ENCODE peak calls at places on chromosomes 3 and 15, in six cellular contexts. One of them, this sample, is unnamed.

GRCh38 chr3:78974181-78974770 is 793.5 kb downstream of the ROBO1 start:
- DNase-seq in cardiac fibroblast: no peak
- DNase-seq in OCI-LY7: no peak
- DNase-seq in glutamatergic neuron: no peak
- DNase-seq in fibroblast of lung: peak; percentile 79
- DNase-seq in B cell: no peak
- DNase-seq in this sample: no peak

GRCh38 chr3:159892171-159892791 is 96.4 kb upstream of the IL12A start:
- DNase-seq in fibroblast of lung: peak; percentile 52
- DNase-seq in glutamatergic neuron: no peak
- DNase-seq in B cell: no peak
- DNase-seq in OCI-LY7: no peak
- DNase-seq in cardiac fibroblast: no peak
- DNase-seq in this sample: no peak

GRCh38 chr3:177236704-177237103 is 39.4 kb upstream of the TBL1XR1 start:
- DNase-seq in OCI-LY7: no peak
- DNase-seq in fibroblast of lung: peak; percentile 27
- DNase-seq in B cell: no peak
- DNase-seq in cardiac fibroblast: no peak
- DNase-seq in glutamatergic neuron: no peak
- DNase-seq in this sample: no peak

GRCh38 chr15:33612721-33613304 is 302.0 kb downstream of the RYR3 start:
- DNase-seq in OCI-LY7: no peak
- DNase-seq in B cell: no peak
- DNase-seq in fibroblast of lung: peak; percentile 25
- DNase-seq in cardiac fibroblast: no peak
- DNase-seq in glutamatergic neuron: no peak
- DNase-seq in this sample: no peak

GRCh38 chr3:81451611-81452010 is 309.8 kb downstream of the GBE1 start:
- DNase-seq in glutamatergic neuron: no peak
- DNase-seq in cardiac fibroblast: peak; percentile 59
- DNase-seq in fibroblast of lung: peak; percentile 74
- DNase-seq in OCI-LY7: no peak
- DNase-seq in B cell: no peak
- DNase-seq in this sample: no peak

GRCh38 chr3:117512975-117513374 is 803.4 kb downstream of the TUSC7 start:
- DNase-seq in cardiac fibroblast: no peak
- DNase-seq in B cell: no peak
- DNase-seq in glutamatergic neuron: no peak
- DNase-seq in fibroblast of lung: peak; percentile 81
- DNase-seq in OCI-LY7: no peak
- DNase-seq in this sample: no peak

GRCh38 chr15:98155356-98155755 is 194.9 kb downstream of the ARRDC4 start:
- DNase-seq in OCI-LY7: no peak
- DNase-seq in glutamatergic neuron: no peak
- DNase-seq in fibroblast of lung: peak; percentile 52
- DNase-seq in B cell: no peak
- DNase-seq in cardiac fibroblast: no peak
- DNase-seq in this sample: no peak

GRCh38 chr3:9717563-9717962 is 13.9 kb downstream of the CPNE9 start:
- DNase-seq in glutamatergic neuron: no peak
- DNase-seq in fibroblast of lung: no peak
- DNase-seq in OCI-LY7: no peak
- DNase-seq in B cell: no peak
- DNase-seq in cardiac fibroblast: no peak
- DNase-seq in this sample: no peak

GRCh38 chr3:134373278-134373941 is 837 bp downstream of the AMOTL2 start:
- DNase-seq in cardiac fibroblast: peak; percentile 94
- DNase-seq in glutamatergic neuron: peak; percentile 80
- DNase-seq in OCI-LY7: no peak
- DNase-seq in B cell: no peak
- DNase-seq in fibroblast of lung: peak; percentile 94
- DNase-seq in this sample: peak; percentile 74

GRCh38 chr3:140292684-140293083 is 357.7 kb downstream of the CLSTN2 start:
- DNase-seq in OCI-LY7: no peak
- DNase-seq in B cell: no peak
- DNase-seq in glutamatergic neuron: no peak
- DNase-seq in fibroblast of lung: peak; percentile 96
- DNase-seq in cardiac fibroblast: peak; percentile 46
- DNase-seq in this sample: no peak

GRCh38 chr3:21913791-21914190 is 162.8 kb upstream of the ZNF385D start:
- DNase-seq in B cell: no peak
- DNase-seq in fibroblast of lung: peak; percentile 72
- DNase-seq in OCI-LY7: no peak
- DNase-seq in glutamatergic neuron: no peak
- DNase-seq in cardiac fibroblast: peak; percentile 36
- DNase-seq in this sample: no peak

GRCh38 chr15:75921732-75922703 is 18.3 kb downstream of the FBXO22 start:
- DNase-seq in OCI-LY7: peak; percentile 52
- DNase-seq in B cell: no peak
- DNase-seq in glutamatergic neuron: peak; percentile 26
- DNase-seq in fibroblast of lung: peak; percentile 60
- DNase-seq in cardiac fibroblast: peak; percentile 85
- DNase-seq in this sample: peak; percentile 51

GRCh38 chr3:170506556-170506955 is 79.3 kb downstream of the SLC7A14 start:
- DNase-seq in OCI-LY7: no peak
- DNase-seq in glutamatergic neuron: no peak
- DNase-seq in fibroblast of lung: peak; percentile 53
- DNase-seq in B cell: no peak
- DNase-seq in cardiac fibroblast: peak; percentile 65
- DNase-seq in this sample: no peak

GRCh38 chr15:28936081-28936480 is 50.3 kb downstream of the APBA2 start:
- DNase-seq in cardiac fibroblast: no peak
- DNase-seq in B cell: no peak
- DNase-seq in glutamatergic neuron: no peak
- DNase-seq in OCI-LY7: no peak
- DNase-seq in fibroblast of lung: no peak
- DNase-seq in this sample: no peak

GRCh38 chr15:99963096-99963825 is 230.0 kb upstream of the LYSMD4 start:
- DNase-seq in fibroblast of lung: peak; percentile 67
- DNase-seq in OCI-LY7: no peak
- DNase-seq in glutamatergic neuron: no peak
- DNase-seq in cardiac fibroblast: peak; percentile 67
- DNase-seq in B cell: peak; percentile 2
- DNase-seq in this sample: no peak

GRCh38 chr3:123169492-123169929 is 32.2 kb upstream of the SEC22A start:
- DNase-seq in B cell: no peak
- DNase-seq in cardiac fibroblast: no peak
- DNase-seq in OCI-LY7: no peak
- DNase-seq in fibroblast of lung: no peak
- DNase-seq in glutamatergic neuron: no peak
- DNase-seq in this sample: no peak

GRCh38 chr3:158771018-158771350 is 30.9 kb upstream of the MFSD1 start:
- DNase-seq in glutamatergic neuron: no peak
- DNase-seq in OCI-LY7: no peak
- DNase-seq in cardiac fibroblast: no peak
- DNase-seq in B cell: no peak
- DNase-seq in fibroblast of lung: no peak
- DNase-seq in this sample: no peak

GRCh38 chr3:27869152-27869551 is 147.0 kb upstream of the EOMES start:
- DNase-seq in fibroblast of lung: no peak
- DNase-seq in glutamatergic neuron: no peak
- DNase-seq in B cell: no peak
- DNase-seq in cardiac fibroblast: no peak
- DNase-seq in OCI-LY7: no peak
- DNase-seq in this sample: no peak

GRCh38 chr3:37580237-37580636 is 281.4 kb upstream of the CTDSPL start:
- DNase-seq in fibroblast of lung: no peak
- DNase-seq in B cell: no peak
- DNase-seq in glutamatergic neuron: no peak
- DNase-seq in OCI-LY7: no peak
- DNase-seq in cardiac fibroblast: no peak
- DNase-seq in this sample: no peak

GRCh38 chr15:67138946-67139855 is 73.8 kb downstream of the SMAD3 start:
- DNase-seq in cardiac fibroblast: no peak
- DNase-seq in glutamatergic neuron: no peak
- DNase-seq in B cell: no peak
- DNase-seq in OCI-LY7: no peak
- DNase-seq in fibroblast of lung: no peak
- DNase-seq in this sample: no peak

GRCh38 chr15:99052205-99052604 is 44.6 kb upstream of the PGPEP1L start:
- DNase-seq in OCI-LY7: no peak
- DNase-seq in glutamatergic neuron: no peak
- DNase-seq in B cell: no peak
- DNase-seq in cardiac fibroblast: no peak
- DNase-seq in fibroblast of lung: no peak
- DNase-seq in this sample: no peak

GRCh38 chr3:16060945-16061344 is 113.5 kb upstream of the GALNT15 start:
- DNase-seq in glutamatergic neuron: no peak
- DNase-seq in OCI-LY7: no peak
- DNase-seq in fibroblast of lung: peak; percentile 95
- DNase-seq in cardiac fibroblast: peak; percentile 91
- DNase-seq in B cell: no peak
- DNase-seq in this sample: no peak

GRCh38 chr3:101544181-101544850 is 17.4 kb upstream of the TRMT10C start:
- DNase-seq in OCI-LY7: no peak
- DNase-seq in fibroblast of lung: no peak
- DNase-seq in B cell: no peak
- DNase-seq in glutamatergic neuron: no peak
- DNase-seq in cardiac fibroblast: no peak
- DNase-seq in this sample: no peak
- TF ChIP-seq CTCF in OCI-LY7: no peak
- TF ChIP-seq CTCF in fibroblast of lung: peak; percentile 4
- TF ChIP-seq CTCF in B cell: no peak
- TF ChIP-seq CTCF in glutamatergic neuron: no peak
- TF ChIP-seq CTCF in cardiac fibroblast: peak; percentile 2
- TF ChIP-seq CTCF in this sample: no peak

DNA sequence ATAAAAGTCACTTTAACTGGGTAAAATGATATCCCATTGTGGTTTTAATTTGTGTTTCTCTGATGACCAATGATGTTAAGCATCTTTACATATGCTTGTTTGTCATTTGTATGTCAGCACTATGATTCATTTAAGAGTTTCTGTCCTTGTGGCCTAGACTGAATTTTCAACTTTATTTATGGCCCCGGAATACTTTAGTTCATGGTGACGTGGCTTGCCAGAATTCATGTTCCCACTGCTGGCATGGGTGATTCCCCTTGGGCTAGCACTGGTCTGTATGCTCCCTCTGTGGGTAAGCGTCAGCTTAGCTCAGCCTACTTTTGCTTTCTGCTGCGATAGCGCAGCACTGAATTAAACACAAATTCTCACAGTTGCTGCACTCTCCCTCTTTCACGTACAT is 436.3 kb upstream of the SGO1 start:
- DNase-seq in fibroblast of lung: peak; percentile 62
- DNase-seq in B cell: no peak
- DNase-seq in OCI-LY7: no peak
- DNase-seq in glutamatergic neuron: no peak
- DNase-seq in cardiac fibroblast: no peak
- DNase-seq in this sample: no peak
- TF ChIP-seq CTCF in fibroblast of lung: no peak
- TF ChIP-seq CTCF in B cell: no peak
- TF ChIP-seq CTCF in OCI-LY7: no peak
- TF ChIP-seq CTCF in glutamatergic neuron: no peak
- TF ChIP-seq CTCF in cardiac fibroblast: no peak
- TF ChIP-seq CTCF in this sample: no peak

GRCh38 chr3:55486101-55486856 is 827 bp downstream of the WNT5A start:
- DNase-seq in OCI-LY7: peak; percentile 57
- DNase-seq in B cell: no peak
- DNase-seq in cardiac fibroblast: peak; percentile 64
- DNase-seq in glutamatergic neuron: peak; percentile 36
- DNase-seq in fibroblast of lung: peak; percentile 85
- DNase-seq in this sample: peak; percentile 50

GRCh38 chr3:55488398-55489055 is 1.4 kb upstream of the WNT5A start:
- DNase-seq in cardiac fibroblast: peak; percentile 85
- DNase-seq in B cell: no peak
- DNase-seq in glutamatergic neuron: no peak
- DNase-seq in fibroblast of lung: peak; percentile 86
- DNase-seq in OCI-LY7: peak; percentile 77
- DNase-seq in this sample: peak; percentile 40

GRCh38 chr3:55485208-55485791 is 1.8 kb downstream of the WNT5A start:
- DNase-seq in fibroblast of lung: peak; percentile 86
- DNase-seq in glutamatergic neuron: peak; percentile 87
- DNase-seq in cardiac fibroblast: peak; percentile 87
- DNase-seq in OCI-LY7: peak; percentile 90
- DNase-seq in B cell: no peak
- DNase-seq in this sample: peak; percentile 90

GRCh38 chr3:55487376-55488241 is 503 bp upstream of the WNT5A start:
- DNase-seq in OCI-LY7: peak; percentile 53
- DNase-seq in glutamatergic neuron: peak; percentile 54
- DNase-seq in fibroblast of lung: peak; percentile 83
- DNase-seq in B cell: no peak
- DNase-seq in cardiac fibroblast: peak; percentile 63
- DNase-seq in this sample: peak; percentile 39

DNA sequence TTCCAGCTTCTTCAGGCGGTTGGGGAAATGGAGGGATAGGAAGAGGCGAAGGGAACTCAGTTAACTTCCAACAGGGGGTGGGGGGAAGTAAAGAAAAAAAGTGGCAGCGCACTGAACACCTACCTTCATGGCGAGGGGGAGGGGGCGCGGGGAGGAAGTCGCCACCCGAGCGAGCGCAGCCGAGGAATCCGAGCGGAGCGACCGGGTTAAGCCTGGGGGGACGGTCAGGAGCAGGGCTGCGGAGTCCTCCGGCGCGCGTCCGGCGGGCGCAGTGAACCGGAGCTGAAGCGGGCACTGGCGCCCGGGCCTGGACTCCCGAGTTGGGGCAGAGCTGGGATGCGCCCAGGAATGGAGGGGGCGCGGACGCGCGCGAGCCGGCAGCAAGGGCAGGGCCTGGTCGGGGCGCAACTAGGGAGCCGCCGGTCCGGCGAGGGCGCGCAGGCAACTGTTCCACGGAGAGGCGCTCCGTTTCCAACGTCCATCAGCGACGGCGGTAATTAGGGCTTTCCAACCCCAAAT is at the start of gene WNT5A:
- DNase-seq in glutamatergic neuron: peak; percentile 54
- DNase-seq in B cell: no peak
- DNase-seq in cardiac fibroblast: peak; percentile 54
- DNase-seq in OCI-LY7: peak; percentile 78
- DNase-seq in fibroblast of lung: peak; percentile 64
- DNase-seq in this sample: peak; percentile 55
- TF ChIP-seq CTCF in glutamatergic neuron: no peak
- TF ChIP-seq CTCF in B cell: no peak
- TF ChIP-seq CTCF in cardiac fibroblast: no peak
- TF ChIP-seq CTCF in OCI-LY7: peak; percentile 44
- TF ChIP-seq CTCF in fibroblast of lung: no peak
- TF ChIP-seq CTCF in this sample: no peak

DNA sequence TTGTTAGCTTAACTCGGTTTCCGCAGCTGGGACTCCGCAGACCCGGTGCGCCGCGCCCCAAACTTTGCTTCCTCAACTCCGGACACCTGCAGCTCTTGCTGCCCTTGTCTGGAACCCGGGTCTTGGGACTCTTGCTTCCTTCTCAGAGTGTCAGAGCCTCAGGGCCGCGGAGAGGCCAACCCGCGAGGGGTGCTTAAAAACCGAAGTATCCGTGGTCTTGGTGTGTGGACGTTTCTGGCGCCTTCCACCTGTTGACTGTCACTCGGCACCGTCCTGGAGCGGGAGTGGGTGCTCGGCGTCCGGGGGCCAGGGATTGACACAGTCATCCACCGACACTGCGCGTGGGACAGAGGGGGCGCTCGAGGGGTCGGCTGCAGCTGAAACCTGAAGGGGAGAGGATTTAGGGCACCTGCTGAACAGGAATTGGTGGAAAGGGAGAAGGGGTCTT is 386 bp downstream of the SQOR start:
- DNase-seq in glutamatergic neuron: peak; percentile 66
- DNase-seq in fibroblast of lung: no peak
- DNase-seq in OCI-LY7: peak; percentile 27
- DNase-seq in B cell: peak; percentile 67
- DNase-seq in cardiac fibroblast: peak; percentile 21
- DNase-seq in this sample: peak; percentile 49
- TF ChIP-seq CTCF in glutamatergic neuron: peak; percentile 37
- TF ChIP-seq CTCF in fibroblast of lung: peak; percentile 42
- TF ChIP-seq CTCF in OCI-LY7: peak; percentile 64
- TF ChIP-seq CTCF in B cell: peak; percentile 72
- TF ChIP-seq CTCF in cardiac fibroblast: peak; percentile 48
- TF ChIP-seq CTCF in this sample: peak; percentile 15

GRCh38 chr3:162348912-162349311 is 852.3 kb downstream of the OTOL1 start:
- DNase-seq in glutamatergic neuron: no peak
- DNase-seq in cardiac fibroblast: no peak
- DNase-seq in B cell: no peak
- DNase-seq in OCI-LY7: no peak
- DNase-seq in fibroblast of lung: no peak
- DNase-seq in this sample: no peak
- TF ChIP-seq CTCF in glutamatergic neuron: no peak
- TF ChIP-seq CTCF in cardiac fibroblast: no peak
- TF ChIP-seq CTCF in B cell: no peak
- TF ChIP-seq CTCF in OCI-LY7: no peak
- TF ChIP-seq CTCF in fibroblast of lung: no peak
- TF ChIP-seq CTCF in this sample: no peak